ENCODE peak calls at places on chromosomes 16 and 17, in six cellular contexts. One of them, this sample, is unnamed.

GRCh38 chr16:12426122-12426521 is 377.6 kb downstream of the CPPED1 start:
- DNase-seq in HL-60: no peak
- DNase-seq in SK-N-SH: peak
- DNase-seq in HepG2: no peak
- DNase-seq in GM12878: no peak
- DNase-seq in K562: peak
- DNase-seq in this sample: no peak

GRCh38 chr16:50598256-50598894 is 50.2 kb downstream of the NKD1 start:
- DNase-seq in HL-60: no peak
- DNase-seq in SK-N-SH: peak
- DNase-seq in HepG2: no peak
- DNase-seq in GM12878: no peak
- DNase-seq in K562: no peak
- DNase-seq in this sample: no peak

GRCh38 chr17:81400154-81400938 is 5.1 kb downstream of the BAHCC1 start:
- DNase-seq in HL-60: no peak
- DNase-seq in SK-N-SH: no peak
- DNase-seq in HepG2: no peak
- DNase-seq in GM12878: no peak
- DNase-seq in K562: peak
- DNase-seq in this sample: no peak

GRCh38 chr17:6893382-6894205 is 62.1 kb upstream of the TEKT1 start:
- DNase-seq in HL-60: no peak
- DNase-seq in SK-N-SH: no peak
- DNase-seq in HepG2: no peak
- DNase-seq in GM12878: no peak
- DNase-seq in K562: no peak
- DNase-seq in this sample: peak

GRCh38 chr16:23670137-23670776 is 8.4 kb upstream of the PLK1 start:
- DNase-seq in HL-60: no peak
- DNase-seq in SK-N-SH: no peak
- DNase-seq in HepG2: no peak
- DNase-seq in GM12878: peak
- DNase-seq in K562: no peak
- DNase-seq in this sample: no peak

GRCh38 chr17:78387982-78388941 is 9.8 kb downstream of the PGS1 start:
- DNase-seq in HL-60: peak
- DNase-seq in SK-N-SH: no peak
- DNase-seq in HepG2: no peak
- DNase-seq in GM12878: no peak
- DNase-seq in K562: no peak
- DNase-seq in this sample: no peak

GRCh38 chr17:14923981-14924380 is 341.1 kb downstream of the PMP22 start:
- DNase-seq in HL-60: no peak
- DNase-seq in SK-N-SH: no peak
- DNase-seq in HepG2: no peak
- DNase-seq in GM12878: no peak
- DNase-seq in K562: no peak
- DNase-seq in this sample: no peak

GRCh38 chr17:72702136-72702735 is 390.3 kb downstream of the SLC39A11 start:
- DNase-seq in HL-60: no peak
- DNase-seq in SK-N-SH: no peak
- DNase-seq in HepG2: peak
- DNase-seq in GM12878: no peak
- DNase-seq in K562: peak
- DNase-seq in this sample: no peak

GRCh38 chr16:53457670-53458069 is 23.4 kb downstream of the RBL2 start:
- DNase-seq in HL-60: peak
- DNase-seq in SK-N-SH: no peak
- DNase-seq in HepG2: no peak
- DNase-seq in GM12878: peak
- DNase-seq in K562: no peak
- DNase-seq in this sample: no peak

GRCh38 chr17:15999974-16000827 is 577 bp downstream of the TTC19 start:
- DNase-seq in HL-60: no peak
- DNase-seq in SK-N-SH: no peak
- DNase-seq in HepG2: peak
- DNase-seq in GM12878: no peak
- DNase-seq in K562: no peak
- DNase-seq in this sample: no peak

GRCh38 chr17:4449736-4450135 is 16.0 kb downstream of the SPNS3 start:
- DNase-seq in HL-60: no peak
- DNase-seq in SK-N-SH: peak
- DNase-seq in HepG2: no peak
- DNase-seq in GM12878: no peak
- DNase-seq in K562: no peak
- DNase-seq in this sample: no peak

GRCh38 chr17:32523017-32523680 is 36.4 kb downstream of the CDK5R1 start:
- DNase-seq in HL-60: no peak
- DNase-seq in SK-N-SH: no peak
- DNase-seq in HepG2: no peak
- DNase-seq in GM12878: peak
- DNase-seq in K562: no peak
- DNase-seq in this sample: no peak

GRCh38 chr17:63571632-63572310 is 21.5 kb downstream of the DCAF7 start:
- DNase-seq in HL-60: peak
- DNase-seq in SK-N-SH: no peak
- DNase-seq in HepG2: peak
- DNase-seq in GM12878: no peak
- DNase-seq in K562: peak
- DNase-seq in this sample: no peak

GRCh38 chr16:30637952-30638351 is 12.8 kb upstream of the PRR14 start:
- DNase-seq in HL-60: no peak
- DNase-seq in SK-N-SH: peak
- DNase-seq in HepG2: peak
- DNase-seq in GM12878: no peak
- DNase-seq in K562: no peak
- DNase-seq in this sample: no peak

GRCh38 chr17:32568673-32569072 is 81.9 kb downstream of the CDK5R1 start:
- DNase-seq in HL-60: no peak
- DNase-seq in SK-N-SH: no peak
- DNase-seq in HepG2: no peak
- DNase-seq in GM12878: no peak
- DNase-seq in K562: no peak
- DNase-seq in this sample: no peak

GRCh38 chr17:42421479-42422332 is 1.4 kb downstream of the CAVIN1 start:
- DNase-seq in HL-60: no peak
- DNase-seq in SK-N-SH: peak
- DNase-seq in HepG2: no peak
- DNase-seq in GM12878: no peak
- DNase-seq in K562: peak
- DNase-seq in this sample: no peak

GRCh38 chr17:61833536-61834203 is 29.7 kb downstream of the BRIP1 start:
- DNase-seq in HL-60: no peak
- DNase-seq in SK-N-SH: no peak
- DNase-seq in HepG2: no peak
- DNase-seq in GM12878: no peak
- DNase-seq in K562: no peak
- DNase-seq in this sample: no peak

GRCh38 chr16:66474750-66475199 is 47.7 kb downstream of the BEAN1 start:
- DNase-seq in HL-60: peak
- DNase-seq in SK-N-SH: no peak
- DNase-seq in HepG2: no peak
- DNase-seq in GM12878: peak
- DNase-seq in K562: no peak
- DNase-seq in this sample: peak

GRCh38 chr17:63826468-63827001 is 696 bp upstream of the PSMC5 start:
- DNase-seq in HL-60: no peak
- DNase-seq in SK-N-SH: peak
- DNase-seq in HepG2: no peak
- DNase-seq in GM12878: no peak
- DNase-seq in K562: no peak
- DNase-seq in this sample: peak

GRCh38 chr17:3913531-3914318 is 2.5 kb downstream of the P2RX1 start:
- DNase-seq in HL-60: no peak
- DNase-seq in SK-N-SH: peak
- DNase-seq in HepG2: peak
- DNase-seq in GM12878: peak
- DNase-seq in K562: peak
- DNase-seq in this sample: peak

GRCh38 chr17:79732804-79733691 is 2.3 kb downstream of the ENPP7 start:
- DNase-seq in HL-60: peak
- DNase-seq in SK-N-SH: no peak
- DNase-seq in HepG2: peak
- DNase-seq in GM12878: peak
- DNase-seq in K562: no peak
- DNase-seq in this sample: no peak

GRCh38 chr16:4837733-4838501 is 9.2 kb downstream of the GLYR1 start:
- DNase-seq in HL-60: no peak
- DNase-seq in SK-N-SH: no peak
- DNase-seq in HepG2: no peak
- DNase-seq in GM12878: no peak
- DNase-seq in K562: no peak
- DNase-seq in this sample: no peak
- TF ChIP-seq GABPA in HL-60: no peak
- TF ChIP-seq GABPA in SK-N-SH: no peak
- TF ChIP-seq GABPA in HepG2: no peak
- TF ChIP-seq GABPA in GM12878: no peak
- TF ChIP-seq GABPA in K562: no peak
- TF ChIP-seq GABPA in this sample: no peak

DNA sequence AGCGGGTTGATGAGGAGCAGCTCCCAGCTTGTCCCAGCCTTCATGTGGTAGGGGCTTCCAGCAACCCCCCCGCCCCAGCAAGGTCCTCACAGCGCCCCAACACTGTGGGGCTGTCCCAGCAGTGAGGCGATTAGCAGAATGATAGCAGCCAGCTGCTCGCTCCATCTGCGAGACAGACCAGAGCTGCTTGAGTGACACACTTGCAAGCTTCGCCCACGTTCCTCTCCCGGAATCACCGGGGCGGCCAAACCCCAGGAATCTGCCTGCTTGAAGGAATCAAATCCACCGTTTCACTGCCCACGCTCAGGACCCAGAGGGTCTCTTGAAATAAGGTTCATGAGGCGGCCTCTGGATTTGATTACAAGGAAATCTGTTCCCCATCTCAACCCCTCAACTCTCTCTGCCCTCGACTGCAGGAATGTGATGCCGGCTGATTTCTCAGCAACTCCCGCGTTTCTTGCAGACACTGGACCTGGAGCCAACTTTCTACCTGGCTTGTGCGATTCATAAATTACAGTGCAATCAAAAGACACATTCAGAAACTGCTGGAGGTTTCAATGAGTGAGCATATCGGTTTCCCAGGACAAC is 356.0 kb downstream of the C16orf95 start:
- DNase-seq in HL-60: no peak
- DNase-seq in SK-N-SH: no peak
- DNase-seq in HepG2: no peak
- DNase-seq in GM12878: no peak
- DNase-seq in K562: no peak
- DNase-seq in this sample: no peak
- TF ChIP-seq GABPA in HL-60: no peak
- TF ChIP-seq GABPA in SK-N-SH: no peak
- TF ChIP-seq GABPA in HepG2: no peak
- TF ChIP-seq GABPA in GM12878: no peak
- TF ChIP-seq GABPA in K562: no peak
- TF ChIP-seq GABPA in this sample: no peak

DNA sequence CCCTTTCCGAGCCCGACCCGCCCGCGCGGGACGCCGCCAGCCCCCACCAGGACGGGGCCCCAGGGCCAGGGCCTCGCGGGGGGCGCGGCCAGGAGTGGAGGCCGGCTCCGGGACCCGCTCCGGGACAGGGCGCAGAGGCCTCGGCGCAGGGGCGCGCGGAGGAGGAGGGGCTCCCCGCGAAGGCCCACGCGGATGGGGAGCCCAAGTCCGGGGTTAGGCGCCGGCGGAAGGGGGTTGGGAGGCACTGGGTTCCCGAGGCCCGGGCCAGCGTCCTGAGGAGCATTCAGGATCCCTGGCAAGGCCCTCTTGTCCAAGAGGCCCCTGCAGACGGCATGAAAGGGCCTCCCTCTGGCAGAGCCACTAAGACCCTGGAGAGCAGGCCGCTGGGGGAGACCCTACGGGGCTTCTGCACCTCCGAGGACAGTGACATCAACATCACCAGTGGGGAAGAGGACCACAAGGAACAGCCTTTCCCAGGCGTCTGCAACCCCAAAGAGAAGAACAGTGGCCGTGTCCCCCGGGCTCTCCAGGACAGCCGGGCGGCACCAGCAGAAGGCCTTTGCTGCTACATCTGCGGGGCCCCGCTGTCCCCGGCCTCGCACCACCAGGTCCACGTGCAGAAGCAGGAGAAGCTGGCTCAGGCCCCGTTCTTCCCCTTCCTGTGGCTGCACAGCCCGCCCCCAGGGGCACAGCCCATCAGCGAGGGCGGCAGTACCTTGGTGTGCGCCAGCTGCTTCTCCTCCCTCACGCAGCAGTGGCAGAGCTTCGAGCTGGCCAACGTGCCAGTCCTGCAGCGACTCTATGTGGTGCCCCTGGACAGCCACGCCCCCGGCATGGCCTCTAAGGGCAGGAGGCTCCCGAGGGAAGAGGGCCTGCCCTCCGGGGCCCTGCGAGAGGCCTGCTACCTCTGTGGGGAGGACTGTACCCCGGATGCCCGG is 58.1 kb upstream of the CIBAR2 start:
- DNase-seq in HL-60: no peak
- DNase-seq in SK-N-SH: peak
- DNase-seq in HepG2: no peak
- DNase-seq in GM12878: no peak
- DNase-seq in K562: peak
- DNase-seq in this sample: no peak
- TF ChIP-seq GABPA in HL-60: no peak
- TF ChIP-seq GABPA in SK-N-SH: no peak
- TF ChIP-seq GABPA in HepG2: no peak
- TF ChIP-seq GABPA in GM12878: no peak
- TF ChIP-seq GABPA in K562: no peak
- TF ChIP-seq GABPA in this sample: no peak

GRCh38 chr17:33945641-33946546 is 309.2 kb upstream of the CCL2 start:
- DNase-seq in HL-60: no peak
- DNase-seq in SK-N-SH: no peak
- DNase-seq in HepG2: no peak
- DNase-seq in GM12878: no peak
- DNase-seq in K562: peak
- DNase-seq in this sample: no peak

GRCh38 chr17:33947762-33948161 is 307.3 kb upstream of the CCL2 start:
- DNase-seq in HL-60: no peak
- DNase-seq in SK-N-SH: no peak
- DNase-seq in HepG2: no peak
- DNase-seq in GM12878: no peak
- DNase-seq in K562: no peak
- DNase-seq in this sample: no peak

GRCh38 chr17:33950061-33950460 is 305.0 kb upstream of the CCL2 start:
- DNase-seq in HL-60: no peak
- DNase-seq in SK-N-SH: no peak
- DNase-seq in HepG2: no peak
- DNase-seq in GM12878: no peak
- DNase-seq in K562: no peak
- DNase-seq in this sample: no peak

GRCh38 chr17:33948299-33948698 is 306.8 kb upstream of the CCL2 start:
- DNase-seq in HL-60: no peak
- DNase-seq in SK-N-SH: no peak
- DNase-seq in HepG2: no peak
- DNase-seq in GM12878: no peak
- DNase-seq in K562: no peak
- DNase-seq in this sample: no peak

DNA sequence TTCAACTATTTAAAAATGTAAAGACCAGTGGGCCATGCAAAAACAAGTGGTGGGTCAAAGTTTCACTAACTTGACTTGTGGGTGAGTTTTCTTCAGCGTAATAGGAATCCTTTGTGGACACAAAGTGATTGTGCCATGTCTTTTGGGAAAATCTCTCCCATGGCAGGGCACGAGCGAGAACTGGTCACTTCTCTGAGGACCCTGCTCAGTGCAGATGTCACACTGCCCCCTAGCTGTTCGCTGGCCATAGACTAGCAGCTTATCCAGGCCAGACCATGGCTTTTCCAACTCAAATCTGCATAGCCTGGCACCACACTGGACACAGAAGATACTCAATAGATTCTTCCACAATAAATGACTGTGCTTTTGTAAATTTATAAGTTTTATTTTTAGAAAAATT is 306.0 kb upstream of the CCL2 start:
- DNase-seq in HL-60: no peak
- DNase-seq in SK-N-SH: peak
- DNase-seq in HepG2: no peak
- DNase-seq in GM12878: no peak
- DNase-seq in K562: peak
- DNase-seq in this sample: peak
- TF ChIP-seq GABPA in HL-60: no peak
- TF ChIP-seq GABPA in SK-N-SH: no peak
- TF ChIP-seq GABPA in HepG2: no peak
- TF ChIP-seq GABPA in GM12878: no peak
- TF ChIP-seq GABPA in K562: no peak
- TF ChIP-seq GABPA in this sample: no peak

This sample was measured in H1.